ENCODE peak calls at places on chromosomes 3 and 15, in four cellular contexts. K, Q, Z and N are unnamed samples.

GRCh38 chr3:12893247-12893646 is 51.9 kb upstream of the RPL32 start:
- DNase-seq in K (no peak), Q (no peak), Z (no peak), N (no peak)

GRCh38 chr3:80350771-80351170 is 583.0 kb upstream of the ROBO1 start:
- DNase-seq in Z (no peak), K (no peak), Q (no peak), N (no peak)

GRCh38 chr15:71826196-71826595 is 15.8 kb downstream of the NR2E3 start:
- DNase-seq in K (no peak), Z (no peak), Q (no peak), N (no peak)

GRCh38 chr3:192802957-192803899 is 75.9 kb upstream of the FGF12 start:
- DNase-seq in Z (no peak), Q (no peak), K (no peak), N (no peak)

GRCh38 chr15:23438816-23439466 is 8.1 kb downstream of the GOLGA6L2 start:
- DNase-seq in Z (no peak), K (no peak), Q (no peak), N (no peak)

GRCh38 chr3:99659032-99659431 is 20.6 kb downstream of the COL8A1 start:
- DNase-seq in K (no peak), Q (no peak), Z (peak; percentile 97), N (no peak)

GRCh38 chr3:55579499-55579898 is 92.4 kb upstream of the WNT5A start:
- DNase-seq in Z (no peak), K (no peak), Q (no peak), N (no peak)

GRCh38 chr15:43207024-43207423 is 13.8 kb downstream of the EPB42 start:
- DNase-seq in Z (no peak), Q (no peak), K (no peak), N (no peak)

GRCh38 chr15:45307230-45307924 is 55.3 kb downstream of the SLC28A2 start:
- DNase-seq in Z (peak; percentile 17), Q (no peak), K (no peak), N (no peak)

GRCh38 chr3:99473321-99473751 is 165.1 kb upstream of the COL8A1 start:
- DNase-seq in Q (no peak), K (no peak), Z (peak; percentile 17), N (no peak)

GRCh38 chr3:70992131-70992530 is 591.4 kb downstream of the FOXP1 start:
- DNase-seq in Z (no peak), K (no peak), Q (no peak), N (no peak)

GRCh38 chr3:104069114-104069513 is 1297.6 kb upstream of the ALCAM start:
- DNase-seq in Z (no peak), Q (no peak), K (no peak), N (no peak)

GRCh38 chr3:103499132-103499885 is 1064.5 kb downstream of the ZPLD1 start:
- DNase-seq in K (no peak), Q (no peak), Z (peak; percentile 71), N (no peak)

GRCh38 chr3:67783281-67784250 is 129.2 kb upstream of the SUCLG2 start:
- DNase-seq in Z (no peak), Q (no peak), K (no peak), N (no peak)

GRCh38 chr3:172135766-172136729 is 96.7 kb downstream of the FNDC3B start:
- DNase-seq in K (no peak), Z (peak; percentile 89), Q (no peak), N (no peak)

GRCh38 chr3:149936812-149937230 is 33.9 kb downstream of the PFN2 start:
- DNase-seq in K (peak; percentile 34), Z (no peak), Q (no peak), N (peak; percentile 21)

GRCh38 chr3:13782501-13782900 is 97.4 kb downstream of the WNT7A start:
- DNase-seq in Z (no peak), K (no peak), Q (no peak), N (no peak)

GRCh38 chr3:4981160-4981687 is 2.0 kb downstream of the BHLHE40 start:
- DNase-seq in Q (no peak), K (no peak), Z (no peak), N (no peak)

GRCh38 chr3:48420561-48420960 is 9.3 kb downstream of the PLXNB1 start:
- DNase-seq in K (no peak), Z (no peak), Q (no peak), N (no peak)

GRCh38 chr3:127825764-127826163 is 3.4 kb upstream of the MGLL start:
- DNase-seq in K (no peak), Z (no peak), Q (no peak), N (no peak)

GRCh38 chr15:25486051-25486450 is 47.2 kb upstream of the UBE3A start:
- DNase-seq in Z (no peak), K (no peak), Q (no peak), N (no peak)

GRCh38 chr3:119601154-119601553 is 3.5 kb downstream of the PLA1A start:
- DNase-seq in Q (no peak), Z (no peak), K (no peak), N (no peak)

GRCh38 chr15:87155771-87156170 is 1076.1 kb downstream of the AGBL1 start:
- DNase-seq in K (no peak), Z (peak; percentile 5), Q (no peak), N (no peak)

GRCh38 chr3:11548721-11549131 is 95.0 kb downstream of the VGLL4 start:
- DNase-seq in K (no peak), Q (no peak), Z (peak; percentile 46), N (no peak)

GRCh38 chr3:70531063-70531657 is 218.7 kb upstream of the MDFIC2 start:
- DNase-seq in K (no peak), Q (no peak), Z (no peak), N (no peak)

GRCh38 chr3:78858165-78858564 is 909.6 kb downstream of the ROBO1 start:
- DNase-seq in Q (no peak), K (no peak), Z (no peak), N (no peak)

GRCh38 chr15:67766963-67767362 is 58.3 kb upstream of the SKOR1 start:
- DNase-seq in Z (no peak), Q (no peak), K (no peak), N (no peak)

GRCh38 chr15:99131441-99132023 is 26.7 kb downstream of the SYNM start:
- DNase-seq in Q (no peak), Z (no peak), K (no peak), N (no peak)

GRCh38 chr3:119628816-119629445 is 31.2 kb downstream of the PLA1A start:
- DNase-seq in Q (no peak), K (no peak), Z (no peak), N (no peak)

GRCh38 chr3:183817111-183817510 is 8.3 kb downstream of the MAP6D1 start:
- DNase-seq in Q (no peak), K (no peak), Z (no peak), N (no peak)

GRCh38 chr3:24417730-24418129 is 76.9 kb downstream of the THRB start:
- DNase-seq in Z (no peak), Q (no peak), K (no peak), N (no peak)

GRCh38 chr15:101047301-101047781 is 128.2 kb downstream of the LRRK1 start:
- DNase-seq in K (no peak), Z (no peak), Q (no peak), N (no peak)

GRCh38 chr3:36700537-36701248 is 63.7 kb downstream of the DCLK3 start:
- DNase-seq in Q (no peak), Z (no peak), K (peak; percentile 17), N (no peak)

GRCh38 chr15:89647191-89647851 is 7.9 kb downstream of the KIF7 start:
- DNase-seq in Q (no peak), Z (no peak), K (peak; percentile 55), N (no peak)

GRCh38 chr3:195705081-195705991 is 15.4 kb upstream of the MUC20 start:
- DNase-seq in Q (no peak), Z (no peak), K (no peak), N (no peak)

GRCh38 chr3:58392191-58392590 is 41.4 kb downstream of the PDHB start:
- DNase-seq in Z (no peak), K (no peak), Q (no peak), N (no peak)

GRCh38 chr15:83709813-83710212 is 55.9 kb downstream of the ADAMTSL3 start:
- DNase-seq in K (no peak), Q (no peak), Z (no peak), N (no peak)

GRCh38 chr15:83044156-83044555 is 22.9 kb downstream of the BTBD1 start:
- DNase-seq in Q (no peak), Z (no peak), K (no peak), N (no peak)